ENCODE peak calls at places on chromosomes 16 and 17, in ten cellular contexts. One of them, this sample, is unnamed.

GRCh38 chr17:73043686-73044581 is 48.6 kb downstream of the SLC39A11 start:
- DNase-seq in smooth muscle cell of the brain vasculature: peak; percentile 49
- DNase-seq in Right ventricle myocardium superior: no peak
- DNase-seq in stimulated activated CD8-positive, alpha-beta memory T cell treated with anti-CD3 and anti-CD28 coated beads, Interleukin-4, amount 100 ng/mL, for 1 hour: no peak
- DNase-seq in neural crest cell: no peak
- DNase-seq in fibroblast of pulmonary artery: peak; percentile 92
- DNase-seq in stomach: no peak
- DNase-seq in colonic mucosa: no peak
- DNase-seq in memory B cell: no peak
- DNase-seq in bronchial epithelial cell: peak; percentile 75
- DNase-seq in this sample: no peak

GRCh38 chr16:53131363-53132071 is 76.7 kb downstream of the CHD9 start:
- DNase-seq in smooth muscle cell of the brain vasculature: no peak
- DNase-seq in Right ventricle myocardium superior: peak; percentile 73
- DNase-seq in fibroblast of pulmonary artery: peak; percentile 40
- DNase-seq in colonic mucosa: peak; percentile 66
- DNase-seq in neural crest cell: peak; percentile 24
- DNase-seq in stomach: peak; percentile 72
- DNase-seq in stimulated activated CD8-positive, alpha-beta memory T cell treated with anti-CD3 and anti-CD28 coated beads, Interleukin-4, amount 100 ng/mL, for 1 hour: peak; percentile 7
- DNase-seq in bronchial epithelial cell: peak; percentile 37
- DNase-seq in memory B cell: peak; percentile 24
- DNase-seq in this sample: peak; percentile 92

GRCh38 chr16:86033016-86033474 is 134.1 kb downstream of the IRF8 start:
- DNase-seq in colonic mucosa: no peak
- DNase-seq in Right ventricle myocardium superior: no peak
- DNase-seq in stomach: no peak
- DNase-seq in bronchial epithelial cell: no peak
- DNase-seq in stimulated activated CD8-positive, alpha-beta memory T cell treated with anti-CD3 and anti-CD28 coated beads, Interleukin-4, amount 100 ng/mL, for 1 hour: no peak
- DNase-seq in fibroblast of pulmonary artery: no peak
- DNase-seq in smooth muscle cell of the brain vasculature: no peak
- DNase-seq in neural crest cell: no peak
- DNase-seq in memory B cell: no peak
- DNase-seq in this sample: no peak

GRCh38 chr16:88692861-88693260 is 6.6 kb upstream of the SNAI3 start:
- DNase-seq in fibroblast of pulmonary artery: no peak
- DNase-seq in colonic mucosa: no peak
- DNase-seq in stimulated activated CD8-positive, alpha-beta memory T cell treated with anti-CD3 and anti-CD28 coated beads, Interleukin-4, amount 100 ng/mL, for 1 hour: no peak
- DNase-seq in memory B cell: no peak
- DNase-seq in Right ventricle myocardium superior: no peak
- DNase-seq in stomach: no peak
- DNase-seq in smooth muscle cell of the brain vasculature: no peak
- DNase-seq in neural crest cell: no peak
- DNase-seq in bronchial epithelial cell: no peak
- DNase-seq in this sample: no peak

GRCh38 chr16:68707341-68708152 is 29.5 kb upstream of the CDH1 start:
- DNase-seq in fibroblast of pulmonary artery: peak; percentile 13
- DNase-seq in stimulated activated CD8-positive, alpha-beta memory T cell treated with anti-CD3 and anti-CD28 coated beads, Interleukin-4, amount 100 ng/mL, for 1 hour: no peak
- DNase-seq in bronchial epithelial cell: peak; percentile 91
- DNase-seq in colonic mucosa: peak; percentile 79
- DNase-seq in stomach: peak; percentile 86
- DNase-seq in smooth muscle cell of the brain vasculature: peak; percentile 36
- DNase-seq in Right ventricle myocardium superior: peak; percentile 47
- DNase-seq in neural crest cell: peak; percentile 18
- DNase-seq in memory B cell: no peak
- DNase-seq in this sample: no peak

GRCh38 chr17:49616546-49617205 is 41.0 kb downstream of the NXPH3 start:
- DNase-seq in memory B cell: no peak
- DNase-seq in bronchial epithelial cell: no peak
- DNase-seq in neural crest cell: no peak
- DNase-seq in fibroblast of pulmonary artery: peak; percentile 89
- DNase-seq in colonic mucosa: peak; percentile 28
- DNase-seq in stimulated activated CD8-positive, alpha-beta memory T cell treated with anti-CD3 and anti-CD28 coated beads, Interleukin-4, amount 100 ng/mL, for 1 hour: no peak
- DNase-seq in stomach: peak; percentile 52
- DNase-seq in Right ventricle myocardium superior: peak; percentile 84
- DNase-seq in smooth muscle cell of the brain vasculature: no peak
- DNase-seq in this sample: no peak

GRCh38 chr17:80752369-80752705 is 207.7 kb downstream of the RPTOR start:
- DNase-seq in fibroblast of pulmonary artery: no peak
- DNase-seq in neural crest cell: no peak
- DNase-seq in Right ventricle myocardium superior: no peak
- DNase-seq in bronchial epithelial cell: no peak
- DNase-seq in stimulated activated CD8-positive, alpha-beta memory T cell treated with anti-CD3 and anti-CD28 coated beads, Interleukin-4, amount 100 ng/mL, for 1 hour: no peak
- DNase-seq in colonic mucosa: no peak
- DNase-seq in stomach: no peak
- DNase-seq in memory B cell: no peak
- DNase-seq in smooth muscle cell of the brain vasculature: no peak
- DNase-seq in this sample: no peak

GRCh38 chr17:63455417-63455816 is 9.3 kb upstream of the CYB561 start:
- DNase-seq in stimulated activated CD8-positive, alpha-beta memory T cell treated with anti-CD3 and anti-CD28 coated beads, Interleukin-4, amount 100 ng/mL, for 1 hour: no peak
- DNase-seq in memory B cell: no peak
- DNase-seq in fibroblast of pulmonary artery: no peak
- DNase-seq in Right ventricle myocardium superior: no peak
- DNase-seq in neural crest cell: no peak
- DNase-seq in bronchial epithelial cell: no peak
- DNase-seq in smooth muscle cell of the brain vasculature: no peak
- DNase-seq in stomach: no peak
- DNase-seq in colonic mucosa: no peak
- DNase-seq in this sample: no peak